ENCODE peak calls at places on chromosomes 3 and 15, in eight cellular contexts. One of them, this sample, is unnamed.

GRCh38 chr3:195583831-195584542 is at the start of gene APOD:
- DNase-seq in neural crest cell: peak
- DNase-seq in GM13976: no peak
- DNase-seq in HFFc6: no peak
- DNase-seq in endothelial cell: no peak
- DNase-seq in PC-3: peak
- DNase-seq in psoas muscle: peak
- DNase-seq in BJ: no peak
- DNase-seq in this sample: no peak

GRCh38 chr15:69576035-69576526 is 123.5 kb downstream of the RPLP1 start:
- DNase-seq in endothelial cell: peak
- DNase-seq in HFFc6: no peak
- DNase-seq in BJ: no peak
- DNase-seq in psoas muscle: peak
- DNase-seq in GM13976: peak
- DNase-seq in PC-3: peak
- DNase-seq in neural crest cell: peak
- DNase-seq in this sample: peak

GRCh38 chr15:62085740-62086139 is 19.0 kb downstream of the C2CD4A start:
- DNase-seq in neural crest cell: no peak
- DNase-seq in GM13976: no peak
- DNase-seq in PC-3: no peak
- DNase-seq in BJ: no peak
- DNase-seq in HFFc6: no peak
- DNase-seq in endothelial cell: no peak
- DNase-seq in psoas muscle: no peak
- DNase-seq in this sample: no peak

GRCh38 chr3:63328386-63328785 is 50.3 kb downstream of the SYNPR start:
- DNase-seq in GM13976: no peak
- DNase-seq in endothelial cell: no peak
- DNase-seq in neural crest cell: no peak
- DNase-seq in PC-3: no peak
- DNase-seq in psoas muscle: no peak
- DNase-seq in HFFc6: peak
- DNase-seq in BJ: peak
- DNase-seq in this sample: no peak

GRCh38 chr15:65916664-65917406 is 47.5 kb downstream of the RAB11A start:
- DNase-seq in neural crest cell: peak
- DNase-seq in PC-3: peak
- DNase-seq in HFFc6: peak
- DNase-seq in psoas muscle: peak
- DNase-seq in GM13976: peak
- DNase-seq in BJ: no peak
- DNase-seq in endothelial cell: peak
- DNase-seq in this sample: peak

GRCh38 chr15:31487811-31488436 is 161.3 kb downstream of the KLF13 start:
- DNase-seq in endothelial cell: no peak
- DNase-seq in neural crest cell: no peak
- DNase-seq in psoas muscle: no peak
- DNase-seq in PC-3: peak
- DNase-seq in HFFc6: peak
- DNase-seq in BJ: no peak
- DNase-seq in GM13976: peak
- DNase-seq in this sample: peak

GRCh38 chr3:171753665-171754408 is 56.4 kb downstream of the PLD1 start:
- DNase-seq in PC-3: no peak
- DNase-seq in neural crest cell: no peak
- DNase-seq in psoas muscle: no peak
- DNase-seq in HFFc6: peak
- DNase-seq in GM13976: no peak
- DNase-seq in BJ: no peak
- DNase-seq in endothelial cell: no peak
- DNase-seq in this sample: no peak

GRCh38 chr3:112360574-112360973 is 27.6 kb downstream of the CD200 start:
- DNase-seq in psoas muscle: no peak
- DNase-seq in neural crest cell: no peak
- DNase-seq in PC-3: no peak
- DNase-seq in BJ: no peak
- DNase-seq in endothelial cell: no peak
- DNase-seq in HFFc6: no peak
- DNase-seq in GM13976: no peak
- DNase-seq in this sample: no peak

GRCh38 chr15:70199601-70200000 is 101.9 kb upstream of the TLE3 start:
- DNase-seq in neural crest cell: no peak
- DNase-seq in BJ: no peak
- DNase-seq in psoas muscle: no peak
- DNase-seq in GM13976: no peak
- DNase-seq in PC-3: no peak
- DNase-seq in endothelial cell: no peak
- DNase-seq in HFFc6: no peak
- DNase-seq in this sample: no peak

GRCh38 chr15:94119215-94119815 is 112.0 kb upstream of the MCTP2 start:
- DNase-seq in PC-3: no peak
- DNase-seq in psoas muscle: peak
- DNase-seq in endothelial cell: no peak
- DNase-seq in HFFc6: no peak
- DNase-seq in BJ: no peak
- DNase-seq in GM13976: no peak
- DNase-seq in neural crest cell: no peak
- DNase-seq in this sample: no peak

GRCh38 chr3:151316267-151316991 is at the start of gene GPR87:
- DNase-seq in endothelial cell: no peak
- DNase-seq in HFFc6: no peak
- DNase-seq in GM13976: no peak
- DNase-seq in PC-3: peak
- DNase-seq in BJ: no peak
- DNase-seq in neural crest cell: no peak
- DNase-seq in psoas muscle: no peak
- DNase-seq in this sample: no peak

GRCh38 chr15:70722266-70723123 is 40.9 kb downstream of the UACA start:
- DNase-seq in PC-3: peak
- DNase-seq in psoas muscle: no peak
- DNase-seq in endothelial cell: no peak
- DNase-seq in HFFc6: peak
- DNase-seq in GM13976: peak
- DNase-seq in neural crest cell: no peak
- DNase-seq in BJ: no peak
- DNase-seq in this sample: peak

GRCh38 chr3:158770254-158771017 is 31.4 kb upstream of the MFSD1 start:
- DNase-seq in BJ: no peak
- DNase-seq in GM13976: no peak
- DNase-seq in PC-3: peak
- DNase-seq in psoas muscle: no peak
- DNase-seq in HFFc6: peak
- DNase-seq in neural crest cell: no peak
- DNase-seq in endothelial cell: no peak
- DNase-seq in this sample: no peak

GRCh38 chr3:132399054-132399929 is 18.0 kb upstream of the DNAJC13 start:
- DNase-seq in PC-3: peak
- DNase-seq in HFFc6: peak
- DNase-seq in endothelial cell: peak
- DNase-seq in BJ: no peak
- DNase-seq in GM13976: peak
- DNase-seq in neural crest cell: peak
- DNase-seq in psoas muscle: no peak
- DNase-seq in this sample: peak

GRCh38 chr3:133962879-133963278 is 66.8 kb downstream of the SLCO2A1 start:
- DNase-seq in BJ: peak
- DNase-seq in endothelial cell: no peak
- DNase-seq in PC-3: peak
- DNase-seq in GM13976: no peak
- DNase-seq in psoas muscle: no peak
- DNase-seq in HFFc6: peak
- DNase-seq in neural crest cell: no peak
- DNase-seq in this sample: no peak

GRCh38 chr3:120850326-120851295 is 57.4 kb upstream of the STXBP5L start:
- DNase-seq in HFFc6: peak
- DNase-seq in endothelial cell: no peak
- DNase-seq in GM13976: no peak
- DNase-seq in neural crest cell: no peak
- DNase-seq in psoas muscle: no peak
- DNase-seq in PC-3: no peak
- DNase-seq in BJ: no peak
- DNase-seq in this sample: no peak

GRCh38 chr3:152299243-152299976 is 30.7 kb downstream of the MBNL1 start:
- DNase-seq in BJ: no peak
- DNase-seq in psoas muscle: peak
- DNase-seq in PC-3: no peak
- DNase-seq in GM13976: no peak
- DNase-seq in neural crest cell: no peak
- DNase-seq in HFFc6: no peak
- DNase-seq in endothelial cell: no peak
- DNase-seq in this sample: no peak

GRCh38 chr3:153679711-153680110 is 441.5 kb upstream of the ARHGEF26 start:
- DNase-seq in BJ: no peak
- DNase-seq in psoas muscle: no peak
- DNase-seq in PC-3: no peak
- DNase-seq in neural crest cell: no peak
- DNase-seq in endothelial cell: no peak
- DNase-seq in HFFc6: no peak
- DNase-seq in GM13976: no peak
- DNase-seq in this sample: no peak

GRCh38 chr3:37071921-37072320 is 78.6 kb downstream of the MLH1 start:
- DNase-seq in PC-3: no peak
- DNase-seq in HFFc6: no peak
- DNase-seq in GM13976: no peak
- DNase-seq in endothelial cell: no peak
- DNase-seq in neural crest cell: no peak
- DNase-seq in BJ: no peak
- DNase-seq in psoas muscle: no peak
- DNase-seq in this sample: no peak

GRCh38 chr3:117874904-117875874 is 1159.5 kb downstream of the IGSF11 start:
- DNase-seq in HFFc6: no peak
- DNase-seq in BJ: no peak
- DNase-seq in PC-3: no peak
- DNase-seq in GM13976: no peak
- DNase-seq in psoas muscle: no peak
- DNase-seq in neural crest cell: no peak
- DNase-seq in endothelial cell: no peak
- DNase-seq in this sample: no peak

GRCh38 chr3:173993299-173993698 is 595.8 kb downstream of the NLGN1 start:
- DNase-seq in neural crest cell: no peak
- DNase-seq in HFFc6: peak
- DNase-seq in GM13976: peak
- DNase-seq in endothelial cell: no peak
- DNase-seq in BJ: peak
- DNase-seq in psoas muscle: no peak
- DNase-seq in PC-3: peak
- DNase-seq in this sample: peak
- TF ChIP-seq CTCF in neural crest cell: peak
- TF ChIP-seq CTCF in HFFc6: peak
- TF ChIP-seq CTCF in GM13976: no peak
- TF ChIP-seq CTCF in endothelial cell: peak
- TF ChIP-seq CTCF in BJ: peak
- TF ChIP-seq CTCF in psoas muscle: no peak
- TF ChIP-seq CTCF in PC-3: peak
- TF ChIP-seq CTCF in this sample: no peak

GRCh38 chr3:31009881-31010280 is 115.4 kb upstream of the GADL1 start:
- DNase-seq in psoas muscle: no peak
- DNase-seq in PC-3: peak
- DNase-seq in HFFc6: no peak
- DNase-seq in endothelial cell: no peak
- DNase-seq in BJ: no peak
- DNase-seq in neural crest cell: no peak
- DNase-seq in GM13976: no peak
- DNase-seq in this sample: no peak
- TF ChIP-seq CTCF in psoas muscle: no peak
- TF ChIP-seq CTCF in PC-3: no peak
- TF ChIP-seq CTCF in HFFc6: no peak
- TF ChIP-seq CTCF in endothelial cell: no peak
- TF ChIP-seq CTCF in BJ: no peak
- TF ChIP-seq CTCF in neural crest cell: no peak
- TF ChIP-seq CTCF in GM13976: no peak
- TF ChIP-seq CTCF in this sample: no peak

DNA sequence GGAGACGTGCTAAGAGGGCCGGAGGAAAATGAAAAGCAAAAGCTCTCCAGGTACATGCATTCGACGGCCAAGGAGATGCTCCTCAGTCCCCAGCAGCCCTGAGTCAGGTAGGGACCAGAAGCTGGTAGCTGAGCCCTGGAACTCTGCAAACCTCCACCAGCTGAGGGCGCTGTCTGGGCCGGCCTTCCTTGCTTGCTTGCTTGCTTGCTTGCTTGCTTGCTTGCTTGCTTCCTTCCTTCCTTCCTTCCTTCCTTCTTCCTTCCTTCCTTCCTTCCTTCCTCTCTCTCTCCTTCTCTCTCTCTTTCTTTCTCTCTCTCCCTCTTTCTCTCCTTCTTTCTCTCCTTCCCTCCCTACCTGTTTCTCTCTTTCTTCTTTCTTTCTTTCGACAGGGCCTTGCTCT is 94.6 kb upstream of the RASGRF1 start:
- DNase-seq in BJ: no peak
- DNase-seq in neural crest cell: peak
- DNase-seq in endothelial cell: peak
- DNase-seq in PC-3: no peak
- DNase-seq in GM13976: peak
- DNase-seq in HFFc6: no peak
- DNase-seq in psoas muscle: no peak
- DNase-seq in this sample: no peak
- TF ChIP-seq CTCF in BJ: peak
- TF ChIP-seq CTCF in neural crest cell: peak
- TF ChIP-seq CTCF in endothelial cell: no peak
- TF ChIP-seq CTCF in PC-3: peak
- TF ChIP-seq CTCF in GM13976: peak
- TF ChIP-seq CTCF in HFFc6: no peak
- TF ChIP-seq CTCF in psoas muscle: no peak
- TF ChIP-seq CTCF in this sample: peak

GRCh38 chr15:71784719-71785118 is 25.6 kb upstream of the NR2E3 start:
- DNase-seq in BJ: no peak
- DNase-seq in neural crest cell: no peak
- DNase-seq in PC-3: no peak
- DNase-seq in psoas muscle: no peak
- DNase-seq in endothelial cell: peak
- DNase-seq in HFFc6: no peak
- DNase-seq in GM13976: no peak
- DNase-seq in this sample: no peak
- TF ChIP-seq CTCF in BJ: peak
- TF ChIP-seq CTCF in neural crest cell: peak
- TF ChIP-seq CTCF in PC-3: peak
- TF ChIP-seq CTCF in psoas muscle: no peak
- TF ChIP-seq CTCF in endothelial cell: peak
- TF ChIP-seq CTCF in HFFc6: peak
- TF ChIP-seq CTCF in GM13976: peak
- TF ChIP-seq CTCF in this sample: peak

DNA sequence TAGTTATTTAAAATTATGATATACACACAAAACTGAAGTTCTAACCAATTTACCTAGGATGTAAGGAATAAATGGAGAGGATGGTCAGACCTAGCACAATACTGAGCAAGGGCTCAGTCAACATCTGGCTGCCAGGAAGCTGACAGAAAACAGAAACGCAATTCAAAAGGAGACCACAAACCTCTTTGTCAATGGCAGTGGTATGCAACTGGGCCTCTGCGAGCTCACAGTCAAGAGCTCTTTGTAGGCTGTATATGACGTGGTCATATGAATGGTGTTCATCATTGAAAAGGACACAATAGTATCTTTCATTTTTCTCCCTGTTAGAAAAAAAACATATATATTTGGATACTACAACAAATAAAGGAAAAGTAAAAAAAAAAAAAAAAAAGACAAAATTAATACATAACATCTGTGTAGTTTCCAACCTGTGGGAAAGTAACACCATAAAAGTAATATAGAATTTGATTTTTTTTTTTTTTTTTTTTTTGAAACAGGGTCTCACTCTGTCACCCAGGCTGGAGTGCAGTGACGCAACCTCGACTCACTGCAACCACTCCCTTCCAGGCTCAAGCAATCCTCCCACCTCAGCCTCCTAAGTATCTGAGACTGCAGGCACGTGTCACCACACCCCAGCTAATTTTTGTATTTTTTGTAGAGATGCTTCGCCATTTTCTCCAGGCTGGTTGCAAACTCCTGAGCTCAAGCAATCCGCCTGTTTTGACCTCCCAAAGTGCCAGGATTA is 37.9 kb downstream of the UBR1 start:
- DNase-seq in GM13976: peak
- DNase-seq in neural crest cell: peak
- DNase-seq in endothelial cell: no peak
- DNase-seq in psoas muscle: no peak
- DNase-seq in HFFc6: no peak
- DNase-seq in PC-3: peak
- DNase-seq in BJ: no peak
- DNase-seq in this sample: no peak
- TF ChIP-seq CTCF in GM13976: no peak
- TF ChIP-seq CTCF in neural crest cell: no peak
- TF ChIP-seq CTCF in endothelial cell: no peak
- TF ChIP-seq CTCF in psoas muscle: no peak
- TF ChIP-seq CTCF in HFFc6: no peak
- TF ChIP-seq CTCF in PC-3: no peak
- TF ChIP-seq CTCF in BJ: no peak
- TF ChIP-seq CTCF in this sample: no peak

This sample was measured in GM20000.